ENCODE peak calls at places on chromosomes 3 and 15, in seven cellular contexts. S, N, Z, D, H, T and Y are unnamed samples.

GRCh38 chr3:156522673-156523072 is 32.2 kb downstream of the SSR3 start:
- DNase-seq in S (no peak), N (no peak), Z (no peak), D (no peak), H (no peak), T (no peak), Y (no peak)

GRCh38 chr15:99438222-99438592 is 127.6 kb upstream of the MEF2A start:
- DNase-seq in S (no peak), N (no peak), Z (peak; percentile 48), D (no peak), H (no peak), T (peak; percentile 33), Y (peak; percentile 22)

GRCh38 chr3:164320962-164321361 is 757.3 kb downstream of the SI start:
- DNase-seq in S (no peak), N (no peak), Z (no peak), D (no peak), H (no peak), T (no peak), Y (no peak)

GRCh38 chr15:67146875-67147381 is 81.5 kb downstream of the SMAD3 start:
- DNase-seq in S (peak; percentile 56), N (peak; percentile 16), Z (peak; percentile 80), D (peak; percentile 59), H (no peak), T (peak; percentile 46), Y (no peak)

GRCh38 chr3:20637729-20638128 is 451.7 kb upstream of the SGO1 start:
- DNase-seq in S (no peak), N (no peak), Z (no peak), D (no peak), H (no peak), T (no peak), Y (no peak)

GRCh38 chr3:14280326-14280725 is 101.7 kb downstream of the LSM3 start:
- DNase-seq in S (no peak), N (no peak), Z (no peak), D (no peak), H (peak; percentile 51), T (no peak), Y (no peak)

GRCh38 chr3:42852443-42852842 is 23.2 kb downstream of the CYP8B1 start:
- DNase-seq in S (no peak), N (no peak), Z (no peak), D (no peak), H (no peak), T (no peak), Y (no peak)

GRCh38 chr3:193008654-193009053 is 91.0 kb upstream of the MB21D2 start:
- DNase-seq in S (no peak), N (no peak), Z (no peak), D (no peak), H (no peak), T (no peak), Y (no peak)

GRCh38 chr3:129116482-129116946 is 5.1 kb downstream of the RAB43 start:
- DNase-seq in S (peak; percentile 22), N (no peak), Z (no peak), D (no peak), H (no peak), T (no peak), Y (no peak)

GRCh38 chr3:71030748-71031147 is 552.8 kb downstream of the FOXP1 start:
- DNase-seq in S (no peak), N (no peak), Z (no peak), D (no peak), H (no peak), T (no peak), Y (no peak)

GRCh38 chr3:49601358-49602048 is 47.2 kb downstream of the BSN start:
- DNase-seq in S (no peak), N (no peak), Z (no peak), D (no peak), H (no peak), T (no peak), Y (no peak)

GRCh38 chr15:63605816-63606215 is 8.6 kb downstream of the FBXL22 start:
- DNase-seq in S (no peak), N (peak; percentile 40), Z (no peak), D (no peak), H (no peak), T (no peak), Y (no peak)

GRCh38 chr15:61157933-61158332 is 71.2 kb downstream of the RORA start:
- DNase-seq in S (no peak), N (no peak), Z (peak; percentile 86), D (peak; percentile 77), H (no peak), T (peak; percentile 81), Y (no peak)

GRCh38 chr3:152405915-152406802 is 137.4 kb downstream of the MBNL1 start:
- DNase-seq in S (no peak), N (no peak), Z (no peak), D (peak; percentile 36), H (no peak), T (no peak), Y (no peak)

GRCh38 chr3:40690696-40691597 is 166.2 kb downstream of the ZNF621 start:
- DNase-seq in S (no peak), N (no peak), Z (peak; percentile 84), D (peak; percentile 68), H (no peak), T (peak; percentile 89), Y (no peak)

GRCh38 chr3:45261333-45262110 is 35.4 kb upstream of the TMEM158 start:
- DNase-seq in S (no peak), N (no peak), Z (no peak), D (no peak), H (no peak), T (no peak), Y (no peak)

GRCh38 chr3:72265250-72265649 is 480.3 kb upstream of the PROK2 start:
- DNase-seq in S (peak; percentile 46), N (no peak), Z (no peak), D (no peak), H (no peak), T (no peak), Y (no peak)

GRCh38 chr3:38317186-38317759 is 29.3 kb upstream of the XYLB start:
- DNase-seq in S (no peak), N (no peak), Z (no peak), D (no peak), H (no peak), T (no peak), Y (no peak)

GRCh38 chr15:73291441-73291840 is 77.3 kb downstream of the HCN4 start:
- DNase-seq in S (no peak), N (no peak), Z (no peak), D (no peak), H (no peak), T (no peak), Y (no peak)

GRCh38 chr3:104102386-104102785 is 1264.3 kb upstream of the ALCAM start:
- DNase-seq in S (peak; percentile 64), N (no peak), Z (no peak), D (no peak), H (no peak), T (no peak), Y (peak; percentile 64)

GRCh38 chr15:50909044-50909342 is 510 bp downstream of the AP4E1 start:
- DNase-seq in S (no peak), N (no peak), Z (no peak), D (no peak), H (no peak), T (no peak), Y (no peak)

GRCh38 chr15:95556225-95556624 is 774.3 kb upstream of the NR2F2 start:
- DNase-seq in S (no peak), N (no peak), Z (no peak), D (no peak), H (no peak), T (no peak), Y (no peak)

GRCh38 chr15:92884813-92885461 is 15.2 kb upstream of the CHD2 start:
- DNase-seq in S (no peak), N (no peak), Z (no peak), D (no peak), H (no peak), T (no peak), Y (no peak)

GRCh38 chr3:147680820-147681488 is 271.8 kb downstream of the ZIC1 start:
- DNase-seq in S (no peak), N (no peak), Z (no peak), D (peak; percentile 79), H (no peak), T (peak; percentile 77), Y (no peak)

GRCh38 chr3:31472479-31473390 is 60.0 kb upstream of the STT3B start:
- DNase-seq in S (no peak), N (no peak), Z (no peak), D (no peak), H (no peak), T (no peak), Y (no peak)

GRCh38 chr3:129824926-129825541 is 68.5 kb downstream of the TMCC1 start:
- DNase-seq in S (peak; percentile 78), N (peak; percentile 27), Z (no peak), D (no peak), H (peak; percentile 9), T (no peak), Y (peak; percentile 47)

GRCh38 chr3:157807286-157807685 is 298.9 kb downstream of the SHOX2 start:
- DNase-seq in S (no peak), N (no peak), Z (no peak), D (no peak), H (no peak), T (no peak), Y (no peak)

GRCh38 chr3:72185549-72186484 is 400.9 kb upstream of the PROK2 start:
- DNase-seq in S (no peak), N (no peak), Z (no peak), D (no peak), H (no peak), T (no peak), Y (no peak)

GRCh38 chr3:29156071-29156715 is 124.7 kb upstream of the RBMS3 start:
- DNase-seq in S (peak; percentile 82), N (no peak), Z (no peak), D (no peak), H (no peak), T (no peak), Y (peak; percentile 42)

GRCh38 chr15:25739687-25740121 is 123.4 kb downstream of the ATP10A start:
- DNase-seq in S (peak; percentile 61), N (peak; percentile 17), Z (no peak), D (no peak), H (peak; percentile 45), T (no peak), Y (peak; percentile 53)

GRCh38 chr3:51269466-51269865 is 115.6 kb upstream of the MANF start:
- DNase-seq in S (peak; percentile 11), N (no peak), Z (no peak), D (no peak), H (no peak), T (no peak), Y (no peak)

GRCh38 chr15:92629276-92629974 is 26.1 kb downstream of the FAM174B start:
- DNase-seq in S (no peak), N (no peak), Z (no peak), D (no peak), H (no peak), T (no peak), Y (no peak)